ENCODE peak calls at places on chromosomes 5 and 9, in ten cellular contexts. N, F, P, D, J, A, T, Z, H and G are unnamed samples.
A peak's percentile ranks its signal among the peaks of the same experiment; 100 is the strongest.

GRCh38 chr5:39213437-39214207 is 5.7 kb downstream of the FYB1 start:
- DNase-seq in N (no peak), F (no peak), P (no peak), D (no peak), J (no peak), A (no peak), T (no peak), Z (no peak), H (no peak), G (no peak)

GRCh38 chr9:133449760-133450159 is 10.0 kb upstream of the CACFD1 start:
- DNase-seq in N (no peak), F (no peak), P (peak; percentile 24), D (peak; percentile 79), J (peak; percentile 85), A (no peak), T (no peak), Z (peak; percentile 79), H (no peak), G (no peak)

GRCh38 chr5:132753135-132753987 is 6.1 kb downstream of the CCNI2 start:
- DNase-seq in N (no peak), F (peak; percentile 57), P (no peak), D (no peak), J (no peak), A (no peak), T (no peak), Z (peak; percentile 37), H (no peak), G (no peak)

GRCh38 chr9:116569111-116569510 is 118.0 kb upstream of the TRIM32 start:
- DNase-seq in N (no peak), F (no peak), P (no peak), D (no peak), J (no peak), A (no peak), T (no peak), Z (no peak), H (no peak), G (no peak)

GRCh38 chr5:172399826-172400225 is 54.5 kb downstream of the SH3PXD2B start:
- DNase-seq in N (no peak), F (no peak), P (no peak), D (no peak), J (no peak), A (no peak), T (no peak), Z (no peak), H (no peak), G (no peak)

GRCh38 chr5:76386360-76386759 is 16.7 kb upstream of the IQGAP2 start:
- DNase-seq in N (no peak), F (no peak), P (no peak), D (peak; percentile 87), J (peak; percentile 80), A (no peak), T (no peak), Z (peak; percentile 64), H (no peak), G (no peak)

GRCh38 chr9:35844628-35845301 is 15.7 kb downstream of the TMEM8B start:
- DNase-seq in N (peak; percentile 86), F (peak; percentile 64), P (peak; percentile 88), D (no peak), J (no peak), A (peak; percentile 77), T (no peak), Z (peak; percentile 87), H (no peak), G (peak; percentile 80)

GRCh38 chr9:26945591-26945990 is 1.5 kb downstream of the PLAA start:
- DNase-seq in N (no peak), F (peak; percentile 15), P (no peak), D (no peak), J (no peak), A (no peak), T (no peak), Z (no peak), H (no peak), G (no peak)

GRCh38 chr9:38032266-38032830 is 36.7 kb downstream of the SHB start:
- DNase-seq in N (no peak), F (no peak), P (no peak), D (peak; percentile 84), J (no peak), A (no peak), T (no peak), Z (no peak), H (no peak), G (no peak)

GRCh38 chr5:96538831-96539250 is 105.8 kb upstream of the PCSK1 start:
- DNase-seq in N (peak; percentile 66), F (no peak), P (no peak), D (no peak), J (no peak), A (no peak), T (no peak), Z (no peak), H (no peak), G (peak; percentile 43)

GRCh38 chr5:110869927-110870326 is 131.1 kb downstream of the SLC25A46 start:
- DNase-seq in N (no peak), F (no peak), P (no peak), D (no peak), J (no peak), A (no peak), T (no peak), Z (no peak), H (no peak), G (no peak)

DNA sequence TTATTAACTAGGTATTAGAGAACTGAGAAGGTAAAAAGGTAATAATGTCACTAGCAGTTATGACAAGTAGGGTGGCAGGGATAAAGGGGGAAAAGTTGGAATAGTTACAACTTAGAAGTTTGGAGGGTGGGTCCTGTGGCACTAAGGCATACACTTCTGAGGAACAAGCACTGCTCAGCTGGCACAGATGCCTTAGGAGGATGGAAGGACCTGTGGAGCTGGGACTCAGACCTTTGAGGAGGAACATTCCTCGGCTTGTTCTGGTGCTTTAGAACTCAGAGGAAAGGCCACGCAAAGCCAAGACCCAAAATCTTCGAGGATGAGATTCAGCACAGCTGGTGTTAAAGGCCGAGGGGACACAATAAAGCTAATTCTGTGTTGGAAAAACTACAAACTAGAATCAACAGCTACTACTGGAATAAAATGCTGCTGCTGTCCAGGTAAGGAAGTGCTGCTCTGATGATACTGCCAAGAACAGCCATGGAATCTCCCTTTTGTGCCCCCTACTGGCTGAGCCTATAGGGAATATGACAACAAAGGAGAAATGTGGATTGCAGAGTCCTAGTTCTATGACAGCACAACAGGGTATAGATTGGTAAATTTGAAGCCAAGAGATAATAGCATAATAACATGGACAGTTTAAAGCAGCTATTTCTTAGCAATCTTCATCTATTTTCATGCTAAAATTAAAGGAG is 126.7 kb downstream of the SLC25A46 start:
- DNase-seq in N (peak; percentile 76), F (peak; percentile 87), P (peak; percentile 33), D (no peak), J (no peak), A (no peak), T (no peak), Z (peak; percentile 76), H (peak; percentile 4), G (peak; percentile 37)
- TF ChIP-seq CTCF in N (peak; percentile 86), F (peak; percentile 87), P (peak; percentile 53), D (peak; percentile 40), J (peak; percentile 30), A (peak; percentile 65), T (peak; percentile 38), Z (peak; percentile 42), H (peak; percentile 61), G (peak; percentile 67)

DNA sequence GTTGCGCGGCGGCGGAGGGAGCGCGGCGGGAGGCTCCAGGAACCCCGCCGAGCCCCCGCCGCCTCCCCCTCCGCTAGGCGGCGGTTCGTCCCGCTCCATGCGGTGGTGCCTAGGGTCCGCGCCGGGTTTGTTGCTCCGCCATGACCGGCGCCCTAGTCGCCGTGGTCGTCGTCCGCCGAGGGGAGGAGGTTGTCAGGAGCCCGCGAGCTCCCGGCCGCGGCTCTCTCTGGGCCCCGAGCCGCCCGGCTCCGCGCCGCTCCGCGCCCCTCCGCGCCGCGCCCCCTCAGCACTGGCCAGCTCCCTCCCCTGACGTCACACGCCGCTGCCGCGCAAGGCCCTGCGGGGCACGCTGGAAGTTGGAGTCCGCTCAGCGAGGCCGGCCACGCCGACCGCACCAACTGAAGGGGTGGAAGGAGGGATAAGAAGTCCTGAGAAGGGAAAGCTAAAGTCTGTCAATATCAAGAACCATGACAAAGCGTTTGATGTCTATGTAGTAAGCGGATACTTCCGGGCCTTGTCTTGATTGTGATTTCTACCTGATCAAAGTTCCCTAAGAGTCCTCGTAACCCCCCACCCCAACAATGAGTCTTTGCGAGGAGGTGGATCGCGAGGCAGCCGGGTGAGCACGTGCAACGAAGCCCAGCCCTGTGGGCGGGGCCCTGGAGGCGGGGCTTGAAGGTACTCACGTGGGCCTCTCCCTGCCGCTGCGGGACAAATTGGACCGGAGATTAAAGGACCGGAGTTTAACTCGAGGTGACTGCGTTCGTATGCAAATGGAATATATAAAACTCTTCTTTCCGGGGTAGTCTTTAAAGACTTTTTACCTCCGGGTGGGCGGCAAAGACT is at the start of gene NR6A1:
- DNase-seq in N (peak; percentile 97), F (peak; percentile 99), P (peak; percentile 95), D (peak; percentile 99), J (peak; percentile 99), A (peak; percentile 89), T (peak; percentile 97), Z (peak; percentile 97), H (peak; percentile 86), G (peak; percentile 97)
- TF ChIP-seq CTCF in N (no peak), F (no peak), P (no peak), D (peak; percentile 15), J (no peak), A (peak; percentile 2), T (peak; percentile 27), Z (no peak), H (peak; percentile 33), G (no peak)

GRCh38 chr9:77648458-77649108 is 461 bp upstream of the GNA14 start:
- DNase-seq in N (peak; percentile 24), F (peak; percentile 81), P (peak; percentile 26), D (peak; percentile 82), J (peak; percentile 85), A (no peak), T (peak; percentile 66), Z (no peak), H (no peak), G (no peak)

GRCh38 chr9:77647659-77648457 is at the start of gene GNA14:
- DNase-seq in N (peak; percentile 23), F (peak; percentile 81), P (peak; percentile 37), D (no peak), J (peak; percentile 81), A (no peak), T (peak; percentile 41), Z (no peak), H (no peak), G (no peak)

GRCh38 chr9:77651203-77651602 is 3.1 kb upstream of the GNA14 start:
- DNase-seq in N (no peak), F (peak; percentile 36), P (no peak), D (no peak), J (no peak), A (no peak), T (no peak), Z (no peak), H (no peak), G (no peak)

GRCh38 chr9:77647267-77647658 is 859 bp downstream of the GNA14 start:
- DNase-seq in N (no peak), F (no peak), P (no peak), D (no peak), J (no peak), A (no peak), T (no peak), Z (no peak), H (no peak), G (no peak)

GRCh38 chr9:77649109-77649812 is 1.1 kb upstream of the GNA14 start:
- DNase-seq in N (peak; percentile 68), F (peak; percentile 50), P (peak; percentile 26), D (no peak), J (no peak), A (no peak), T (no peak), Z (peak; percentile 18), H (no peak), G (peak; percentile 30)
- TF ChIP-seq CTCF in N (peak; percentile 51), F (peak; percentile 46), P (peak; percentile 40), D (peak; percentile 56), J (peak; percentile 28), A (peak; percentile 36), T (peak; percentile 44), Z (peak; percentile 33), H (no peak), G (peak; percentile 44)

GRCh38 chr5:37838152-37838932 is 1.5 kb downstream of the GDNF start:
- DNase-seq in N (no peak), F (peak; percentile 79), P (peak; percentile 52), D (no peak), J (no peak), A (no peak), T (no peak), Z (no peak), H (no peak), G (peak; percentile 44)
- TF ChIP-seq CTCF in N (peak; percentile 36), F (peak; percentile 32), P (no peak), D (no peak), J (no peak), A (no peak), T (no peak), Z (no peak), H (no peak), G (peak; percentile 24)